ENCODE peak calls at places on chromosome 12, in nine cellular contexts. X is stomach, M is cardiac muscle cell, F is right atrium auricular region, Q is Panc1, J is MM.1S, D is fibroblast of lung, Y is GM23338, R is tibial nerve. V is an unnamed sample. For H3K36me3 and H3K27me3, the result is how much of the 10 kb centered on the place peaks cover.

GRCh38 chr12:105561981-105562726 is 231.7 kb downstream of the C12orf75 start:
- DNase-seq in X (peak), M (peak), F (peak), Q (peak), J (no peak), D (peak), Y (peak), R (no peak), V (no peak)

GRCh38 chr12:1838994-1839365 is 18.6 kb downstream of the LRTM2 start:
- DNase-seq in X (no peak), M (no peak), F (no peak), Q (no peak), J (no peak), D (no peak), Y (no peak), R (no peak), V (peak)

GRCh38 chr12:97921957-97922722 is 459.5 kb downstream of the RMST start:
- DNase-seq in X (no peak), M (peak), F (no peak), Q (no peak), J (no peak), D (peak), Y (no peak), R (peak), V (no peak)

GRCh38 chr12:48814313-48815280 is 3.7 kb upstream of the CACNB3 start:
- DNase-seq in X (peak), M (peak), F (peak), Q (no peak), J (peak), D (peak), Y (peak), R (peak), V (peak)

GRCh38 chr12:119178544-119179334 is at the start of gene HSPB8:
- DNase-seq in X (peak), M (peak), F (peak), Q (peak), J (no peak), D (peak), Y (peak), R (peak), V (peak)

GRCh38 chr12:124677552-124678356 is 110.3 kb upstream of the NCOR2 start:
- DNase-seq in X (no peak), M (no peak), F (no peak), Q (no peak), J (no peak), D (no peak), Y (no peak), R (no peak), V (no peak)

GRCh38 chr12:96136720-96137378 is 57.3 kb upstream of the ELK3 start:
- DNase-seq in X (no peak), M (no peak), F (no peak), Q (no peak), J (no peak), D (peak), Y (no peak), R (no peak), V (no peak)

GRCh38 chr12:60947533-60947932 is 1312.7 kb upstream of the USP15 start:
- DNase-seq in X (no peak), M (no peak), F (no peak), Q (no peak), J (no peak), D (no peak), Y (no peak), R (no peak), V (no peak)

GRCh38 chr12:10184261-10184843 is 5.5 kb downstream of the TMEM52B start:
- DNase-seq in X (no peak), M (peak), F (no peak), Q (no peak), J (no peak), D (peak), Y (no peak), R (no peak), V (no peak)

GRCh38 chr12:6614513-6615177 is 7.5 kb upstream of the CHD4 start:
- DNase-seq in X (no peak), M (no peak), F (no peak), Q (no peak), J (no peak), D (no peak), Y (peak), R (no peak), V (no peak)

GRCh38 chr12:65232490-65233077 is 45.9 kb upstream of the MSRB3 start:
- DNase-seq in X (no peak), M (peak), F (no peak), Q (no peak), J (peak), D (peak), Y (peak), R (no peak), V (no peak)

GRCh38 chr12:21521541-21521940 is 4.6 kb upstream of the SPX start:
- DNase-seq in X (no peak), M (no peak), F (no peak), Q (no peak), J (no peak), D (no peak), Y (no peak), R (no peak), V (no peak)

GRCh38 chr12:104188534-104188933 is 27.0 kb upstream of the TXNRD1 start:
- DNase-seq in X (no peak), M (no peak), F (no peak), Q (no peak), J (no peak), D (no peak), Y (no peak), R (no peak), V (no peak)

GRCh38 chr12:132083731-132084641 is 60.1 kb downstream of the DDX51 start:
- DNase-seq in X (peak), M (peak), F (peak), Q (peak), J (peak), D (peak), Y (peak), R (peak), V (peak)

GRCh38 chr12:5872745-5873144 is 72.3 kb downstream of the ANO2 start:
- DNase-seq in X (no peak), M (no peak), F (no peak), Q (no peak), J (no peak), D (peak), Y (peak), R (no peak), V (no peak)

GRCh38 chr12:123895477-123895876 is 77.2 kb downstream of the CCDC92 start:
- DNase-seq in X (no peak), M (no peak), F (no peak), Q (no peak), J (no peak), D (no peak), Y (no peak), R (no peak), V (no peak)

GRCh38 chr12:54306925-54307731 is 6.3 kb upstream of the NFE2 start:
- DNase-seq in X (peak), M (peak), F (peak), Q (no peak), J (no peak), D (peak), Y (peak), R (peak), V (peak)

GRCh38 chr12:71710276-71711125 is 24.6 kb downstream of the TMEM19 start:
- DNase-seq in X (no peak), M (peak), F (no peak), Q (peak), J (no peak), D (peak), Y (no peak), R (no peak), V (no peak)

GRCh38 chr12:123471374-123472068 is 13.6 kb downstream of the SNRNP35 start:
- DNase-seq in X (no peak), M (peak), F (no peak), Q (no peak), J (no peak), D (peak), Y (no peak), R (no peak), V (no peak)

GRCh38 chr12:92717202-92717601 is 14.4 kb downstream of the PLEKHG7 start:
- DNase-seq in X (no peak), M (peak), F (no peak), Q (no peak), J (no peak), D (peak), Y (peak), R (peak), V (no peak)

DNA sequence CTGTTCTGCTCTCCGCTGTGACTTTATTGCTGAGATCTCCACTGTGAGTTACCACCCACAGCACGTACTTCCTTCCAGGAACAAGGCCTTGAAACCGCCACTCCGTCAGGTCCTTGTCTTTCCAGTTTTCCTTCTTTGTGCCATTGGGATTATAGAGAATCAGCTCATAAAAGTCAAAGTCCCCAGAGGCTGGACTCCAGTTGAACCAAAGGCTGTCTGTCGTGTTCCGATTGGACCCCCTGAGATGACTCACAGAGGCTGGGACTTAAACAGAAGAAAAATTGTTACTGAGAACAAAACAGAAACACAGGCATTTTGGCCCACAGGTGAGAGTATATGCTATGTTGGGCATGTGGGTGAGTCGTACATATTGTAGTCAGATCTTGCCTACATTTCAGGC is 76.6 kb downstream of the PTPRB start:
- DNase-seq in X (no peak), M (no peak), F (no peak), Q (no peak), J (no peak), D (no peak), Y (no peak), R (no peak), V (no peak)
- TF ChIP-seq CTCF in X (no peak), M (no peak), F (no peak), Q (no peak), J (no peak), D (no peak), Y (no peak), R (no peak), V (no peak)

DNA sequence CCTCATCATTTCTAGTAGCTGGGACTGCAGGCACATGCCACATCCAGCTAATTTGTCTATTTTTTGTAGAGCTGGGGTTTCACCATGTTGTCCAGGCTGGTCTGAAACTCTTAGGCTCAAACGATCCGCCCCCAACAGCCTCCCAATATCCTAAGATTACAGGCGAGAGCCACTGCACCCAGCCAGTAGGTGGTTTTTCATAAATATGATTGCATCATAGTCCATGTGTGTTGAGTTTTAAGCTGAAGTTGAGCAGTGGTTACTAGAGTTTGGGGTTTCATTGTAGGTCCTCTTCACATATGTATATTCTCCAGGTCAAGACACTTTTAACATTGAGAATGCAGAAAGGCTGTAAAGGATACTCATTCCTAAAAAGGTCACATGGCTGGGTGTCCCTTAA is 13.1 kb upstream of the TNS2 start:
- DNase-seq in X (no peak), M (no peak), F (no peak), Q (no peak), J (no peak), D (no peak), Y (no peak), R (no peak), V (no peak)
- H3K36me3 ChIP-seq in X (half or more), M (half or more), F (half or more), Q (under half), J (under half), D (under half), Y (half or more), R (under half), V (half or more)

GRCh38 chr12:4393211-4393610 is 13.7 kb upstream of the FGF23 start:
- DNase-seq in X (no peak), M (no peak), F (no peak), Q (no peak), J (no peak), D (no peak), Y (no peak), R (no peak), V (no peak)
- H3K27me3 ChIP-seq in X (under half), M (under half), F (under half), Q (under half), J (under half), D (under half), Y (under half), R (under half), V (under half)

DNA sequence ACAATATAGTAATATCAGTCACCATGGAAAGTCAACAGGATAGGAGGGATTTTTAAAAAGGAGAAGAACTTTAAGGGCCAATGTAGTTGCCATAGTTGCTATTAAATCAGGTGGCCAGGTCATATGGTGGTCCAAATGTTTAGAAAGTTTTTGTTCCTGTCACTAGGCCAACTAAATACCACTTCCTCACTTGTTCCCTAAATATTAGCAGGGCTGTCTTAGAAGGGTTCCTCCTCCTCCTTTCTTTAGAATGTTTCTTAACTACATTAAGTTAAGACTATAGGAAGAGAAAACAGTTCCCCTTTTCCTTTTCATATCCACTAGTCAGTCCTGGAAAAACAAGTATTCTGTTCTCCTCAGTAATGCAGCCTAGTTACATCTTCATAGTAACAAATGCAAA is 50.3 kb downstream of the MON2 start:
- DNase-seq in X (no peak), M (no peak), F (no peak), Q (no peak), J (no peak), D (no peak), Y (no peak), R (no peak), V (no peak)
- TF ChIP-seq CTCF in X (no peak), M (no peak), F (no peak), Q (no peak), J (no peak), D (no peak), Y (no peak), R (no peak), V (no peak)

DNA sequence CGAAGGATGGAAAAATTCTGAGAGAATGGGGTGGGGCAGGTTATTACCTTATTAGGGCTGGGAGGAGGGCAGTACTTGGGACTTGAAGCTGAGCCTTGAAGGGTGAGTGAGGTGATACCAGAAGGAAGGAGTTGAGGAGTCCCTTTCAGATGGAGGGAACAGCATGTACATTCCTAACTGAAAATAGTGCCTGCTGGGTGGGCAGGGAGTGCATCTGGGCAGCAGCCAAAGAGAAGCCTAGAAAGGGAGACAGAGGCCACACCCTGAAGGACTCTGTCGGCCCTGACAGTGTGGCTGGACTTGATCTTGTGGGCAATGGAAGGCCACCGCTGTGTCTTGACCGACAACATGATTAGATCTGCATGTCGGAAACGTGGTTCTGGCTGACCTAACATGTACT is 147.6 kb downstream of the NDUFA12 start:
- DNase-seq in X (no peak), M (no peak), F (no peak), Q (no peak), J (no peak), D (no peak), Y (no peak), R (no peak), V (no peak)
- H3K36me3 ChIP-seq in X (under half), M (under half), F (under half), Q (under half), J (under half), D (under half), Y (under half), R (under half), V (under half)

GRCh38 chr12:4287325-4288290 is 14.0 kb downstream of the CCND2 start:
- DNase-seq in X (no peak), M (no peak), F (no peak), Q (no peak), J (no peak), D (peak), Y (no peak), R (no peak), V (no peak)
- H3K27me3 ChIP-seq in X (under half), M (under half), F (under half), Q (under half), J (under half), D (under half), Y (under half), R (under half), V (under half)